ENCODE peak calls at places on chromosomes 13 and 19, in eight cellular contexts. O, R, V, K, Y, W, G and C are unnamed samples.
A peak's percentile ranks its signal among the peaks of the same experiment; 100 is the strongest.

GRCh38 chr19:35206379-35206778 is 22.2 kb downstream of the FAM187B start:
- DNase-seq in O (no peak), R (no peak), V (no peak), K (peak; percentile 85), Y (peak; percentile 80), W (no peak), G (peak; percentile 52), C (no peak)

GRCh38 chr19:50332014-50332263 is 2.8 kb upstream of the KCNC3 start:
- DNase-seq in O (no peak), R (no peak), V (peak; percentile 41), K (no peak), Y (peak; percentile 19), W (no peak), G (no peak), C (no peak)

GRCh38 chr13:112819816-112820215 is 130.0 kb downstream of the ATP11A start:
- DNase-seq in O (no peak), R (no peak), V (no peak), K (no peak), Y (no peak), W (no peak), G (no peak), C (no peak)

GRCh38 chr13:52695856-52696255 is 43.2 kb downstream of the SUGT1 start:
- DNase-seq in O (peak; percentile 79), R (peak; percentile 67), V (no peak), K (no peak), Y (peak; percentile 42), W (no peak), G (peak; percentile 3), C (peak; percentile 30)

GRCh38 chr19:1206733-1207301 is 1.2 kb downstream of the STK11 start:
- DNase-seq in O (peak; percentile 47), R (no peak), V (no peak), K (peak; percentile 39), Y (peak; percentile 53), W (no peak), G (no peak), C (peak; percentile 26)

GRCh38 chr19:48999481-49000325 is 6.0 kb downstream of the RUVBL2 start:
- DNase-seq in O (peak; percentile 82), R (peak; percentile 67), V (no peak), K (peak; percentile 78), Y (peak; percentile 81), W (peak; percentile 27), G (no peak), C (peak; percentile 70)

GRCh38 chr13:34911159-34911558 is 30.9 kb upstream of the NBEA start:
- DNase-seq in O (no peak), R (no peak), V (no peak), K (no peak), Y (no peak), W (no peak), G (no peak), C (no peak)

GRCh38 chr13:74316531-74316930 is 182.3 kb upstream of the KLF12 start:
- DNase-seq in O (no peak), R (peak; percentile 1), V (no peak), K (no peak), Y (no peak), W (no peak), G (no peak), C (no peak)

GRCh38 chr19:18294467-18294864 is 13.0 kb upstream of the JUND start:
- DNase-seq in O (peak; percentile 81), R (no peak), V (peak; percentile 73), K (peak; percentile 61), Y (peak; percentile 70), W (peak; percentile 69), G (no peak), C (no peak)

GRCh38 chr13:110341445-110342247 is 34.6 kb downstream of the COL4A2 start:
- DNase-seq in O (no peak), R (peak; percentile 92), V (no peak), K (peak; percentile 36), Y (no peak), W (no peak), G (no peak), C (peak; percentile 23)

GRCh38 chr13:48590141-48590863 is 57.4 kb upstream of the RCBTB2 start:
- DNase-seq in O (no peak), R (no peak), V (no peak), K (no peak), Y (no peak), W (no peak), G (no peak), C (no peak)

GRCh38 chr13:38687246-38688229 is 661 bp downstream of the FREM2 start:
- DNase-seq in O (peak; percentile 34), R (no peak), V (peak; percentile 59), K (no peak), Y (no peak), W (no peak), G (no peak), C (no peak)

GRCh38 chr13:112188298-112188610 is 121.3 kb downstream of the SOX1 start:
- DNase-seq in O (no peak), R (no peak), V (no peak), K (no peak), Y (no peak), W (no peak), G (no peak), C (no peak)

GRCh38 chr19:50657222-50657669 is 8.0 kb downstream of the C19orf81 start:
- DNase-seq in O (no peak), R (no peak), V (no peak), K (no peak), Y (no peak), W (no peak), G (no peak), C (no peak)

GRCh38 chr19:3184847-3185481 is 766 bp upstream of the NCLN start:
- DNase-seq in O (peak; percentile 71), R (no peak), V (peak; percentile 80), K (peak; percentile 81), Y (peak; percentile 78), W (no peak), G (no peak), C (no peak)

GRCh38 chr19:2441096-2441752 is 13.8 kb upstream of the TIMM13 start:
- DNase-seq in O (no peak), R (no peak), V (no peak), K (no peak), Y (no peak), W (no peak), G (no peak), C (no peak)

GRCh38 chr19:14363203-14364097 is 17.8 kb upstream of the ADGRE5 start:
- DNase-seq in O (peak; percentile 43), R (peak; percentile 42), V (peak; percentile 67), K (no peak), Y (peak; percentile 63), W (no peak), G (no peak), C (peak; percentile 74)

GRCh38 chr13:24725379-24725778 is 38.6 kb upstream of the RNF17 start:
- DNase-seq in O (no peak), R (no peak), V (no peak), K (no peak), Y (no peak), W (no peak), G (no peak), C (no peak)

GRCh38 chr19:30207357-30207756 is 164.8 kb upstream of the ZNF536 start:
- DNase-seq in O (no peak), R (no peak), V (no peak), K (no peak), Y (no peak), W (peak; percentile 8), G (no peak), C (no peak)

GRCh38 chr19:41025871-41026270 is 34.8 kb downstream of the CYP2B6 start:
- DNase-seq in O (no peak), R (no peak), V (no peak), K (no peak), Y (no peak), W (no peak), G (no peak), C (no peak)

GRCh38 chr19:41019346-41019745 is 28.3 kb downstream of the CYP2B6 start:
- DNase-seq in O (no peak), R (no peak), V (peak; percentile 83), K (no peak), Y (no peak), W (no peak), G (no peak), C (no peak)

GRCh38 chr19:41027273-41027967 is 36.3 kb downstream of the CYP2B6 start:
- DNase-seq in O (no peak), R (no peak), V (no peak), K (no peak), Y (no peak), W (no peak), G (no peak), C (no peak)

GRCh38 chr19:41025411-41025810 is 34.3 kb downstream of the CYP2B6 start:
- DNase-seq in O (no peak), R (no peak), V (no peak), K (no peak), Y (no peak), W (no peak), G (no peak), C (no peak)

GRCh38 chr19:41023193-41023592 is 32.1 kb downstream of the CYP2B6 start:
- DNase-seq in O (no peak), R (no peak), V (no peak), K (no peak), Y (no peak), W (no peak), G (no peak), C (no peak)
- H3K4me3 ChIP-seq in O (no peak overlapping the region), R (no peak overlapping the region), V (no peak overlapping the region), K (no peak overlapping the region), Y (no peak overlapping the region), W (no peak overlapping the region), G (no peak overlapping the region), C (no peak overlapping the region)

DNA sequence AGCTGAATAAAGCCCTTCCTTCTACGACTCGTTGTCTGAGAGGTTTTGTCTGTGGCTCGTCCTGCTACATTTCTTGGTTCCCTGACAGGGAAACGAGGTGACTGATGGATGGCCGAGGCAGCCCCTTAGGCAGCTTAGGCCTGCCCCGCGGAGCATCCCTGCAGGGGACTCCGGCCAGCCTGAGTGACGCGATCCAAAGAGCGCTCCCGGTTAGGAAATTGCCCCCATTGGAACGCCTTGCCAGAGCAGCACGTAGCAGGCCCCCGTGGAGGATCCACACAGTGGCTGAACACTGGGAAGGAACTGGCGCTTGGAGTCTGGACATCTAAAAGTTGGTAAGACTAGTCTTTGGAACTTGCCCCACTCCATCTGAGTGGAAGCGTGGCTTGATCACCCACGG is 296.8 kb upstream of the SGCG start:
- DNase-seq in O (no peak), R (no peak), V (no peak), K (peak; percentile 1), Y (peak; percentile 9), W (no peak), G (no peak), C (no peak)
- H3K4me3 ChIP-seq in O (no peak overlapping the region), R (no peak overlapping the region), V (no peak overlapping the region), K (peak overlapping the region; percentile 63), Y (peak overlapping the region; percentile 23), W (no peak overlapping the region), G (peak overlapping the region; percentile 45), C (no peak overlapping the region)

GRCh38 chr19:53795019-53795418 is 29.1 kb downstream of the NLRP12 start:
- DNase-seq in O (no peak), R (no peak), V (no peak), K (no peak), Y (no peak), W (no peak), G (no peak), C (no peak)

GRCh38 chr19:53789708-53790678 is 34.1 kb downstream of the NLRP12 start:
- DNase-seq in O (no peak), R (no peak), V (no peak), K (no peak), Y (no peak), W (no peak), G (no peak), C (no peak)

GRCh38 chr19:53792721-53793433 is 31.2 kb downstream of the NLRP12 start:
- DNase-seq in O (peak; percentile 79), R (peak; percentile 75), V (peak; percentile 85), K (peak; percentile 81), Y (peak; percentile 61), W (peak; percentile 80), G (peak; percentile 7), C (peak; percentile 92)
- H3K4me3 ChIP-seq in O (no peak overlapping the region), R (no peak overlapping the region), V (no peak overlapping the region), K (no peak overlapping the region), Y (no peak overlapping the region), W (no peak overlapping the region), G (no peak overlapping the region), C (no peak overlapping the region)

GRCh38 chr19:10767726-10768125 is 49.8 kb downstream of the DNM2 start:
- DNase-seq in O (no peak), R (no peak), V (no peak), K (no peak), Y (no peak), W (no peak), G (no peak), C (no peak)
- H3K4me3 ChIP-seq in O (no peak overlapping the region), R (no peak overlapping the region), V (peak overlapping the region; percentile 4), K (no peak overlapping the region), Y (no peak overlapping the region), W (no peak overlapping the region), G (no peak overlapping the region), C (no peak overlapping the region)